ENCODE peak calls at places on chromosomes 1 and 21, in ten cellular contexts. K is neural progenitor cell; S is colonic mucosa; Z is fibroblast of the aortic adventitia; I is adrenal gland; W is esophagus muscularis mucosa; P is epithelial cell of esophagus; M is left ventricle myocardium inferior; T is cardiac muscle cell; U is CD8-positive, alpha-beta T cell. L is an unnamed sample.
A peak's percentile ranks its signal among the peaks of the same experiment; 100 is the strongest.

GRCh38 chr1:54318415-54318814 is 87.8 kb downstream of the SSBP3 start:
- DNase-seq in Z (no peak), P (no peak), W (no peak), K (no peak), M (no peak), S (no peak), U (no peak), I (no peak), T (no peak), L (no peak)

GRCh38 chr21:37986000-37986399 is 69.7 kb upstream of the KCNJ6 start:
- DNase-seq in Z (no peak), P (no peak), I (no peak), S (no peak), T (no peak), K (no peak), W (no peak), U (no peak), M (no peak), L (no peak)

GRCh38 chr21:32523463-32523862 is 61.9 kb downstream of the TCP10L start:
- DNase-seq in Z (no peak), S (no peak), T (no peak), K (no peak), W (no peak), P (no peak), U (no peak), I (no peak), M (no peak), L (no peak)

GRCh38 chr1:166327886-166328285 is 161.1 kb upstream of the FAM78B start:
- DNase-seq in W (no peak), T (no peak), Z (no peak), I (no peak), S (no peak), P (no peak), K (no peak), U (no peak), M (no peak), L (no peak)

GRCh38 chr1:221869759-221870158 is 127.9 kb upstream of the DUSP10 start:
- DNase-seq in K (no peak), W (no peak), T (peak; percentile 15), U (no peak), M (no peak), S (no peak), P (no peak), I (no peak), Z (peak; percentile 49), L (no peak)

GRCh38 chr1:11845641-11846335 is 1.8 kb downstream of the NPPA start:
- DNase-seq in W (no peak), S (no peak), I (no peak), U (no peak), Z (peak; percentile 40), P (peak; percentile 48), T (peak; percentile 45), K (peak; percentile 77), M (no peak), L (peak; percentile 49)

GRCh38 chr1:17335821-17336718 is 28.1 kb downstream of the PADI4 start:
- DNase-seq in T (peak; percentile 68), S (peak; percentile 78), M (peak; percentile 46), K (peak; percentile 86), I (peak; percentile 63), Z (peak; percentile 57), U (peak; percentile 51), W (no peak), P (peak; percentile 78), L (peak; percentile 23)

GRCh38 chr1:229378586-229379442 is 36.0 kb upstream of the CCSAP start:
- DNase-seq in K (peak; percentile 35), S (no peak), W (no peak), T (peak; percentile 10), Z (no peak), I (no peak), M (no peak), P (no peak), U (no peak), L (no peak)

GRCh38 chr1:113433177-113433576 is 42.9 kb downstream of the MAGI3 start:
- DNase-seq in U (no peak), T (no peak), P (no peak), K (no peak), I (no peak), M (no peak), Z (no peak), S (no peak), W (no peak), L (no peak)

GRCh38 chr1:16617101-16617727 is 3.9 kb upstream of the NBPF1 start:
- DNase-seq in U (no peak), Z (no peak), M (no peak), W (no peak), K (peak; percentile 83), I (no peak), S (peak; percentile 31), T (no peak), P (no peak), L (no peak)

GRCh38 chr1:19390901-19391595 is 78.9 kb downstream of the SLC66A1 start:
- DNase-seq in Z (peak; percentile 95), U (peak; percentile 46), S (peak; percentile 63), W (peak; percentile 95), T (peak; percentile 79), K (peak; percentile 54), M (peak; percentile 49), P (peak; percentile 44), I (peak; percentile 75), L (peak; percentile 90)

GRCh38 chr1:44326066-44326701 is 28.9 kb downstream of the ERI3 start:
- DNase-seq in Z (peak; percentile 53), S (no peak), M (no peak), T (peak; percentile 14), I (no peak), K (no peak), U (no peak), P (no peak), W (no peak), L (no peak)

GRCh38 chr1:189141056-189141455 is 1336.6 kb downstream of the BRINP3 start:
- DNase-seq in K (no peak), Z (no peak), P (peak; percentile 5), W (no peak), S (no peak), U (no peak), T (no peak), I (no peak), M (no peak), L (peak; percentile 36)

GRCh38 chr1:246907472-246907871 is 24.3 kb downstream of the AHCTF1 start:
- DNase-seq in S (peak; percentile 29), Z (peak; percentile 79), M (no peak), I (peak; percentile 39), K (peak; percentile 59), T (peak; percentile 79), P (peak; percentile 52), U (no peak), W (no peak), L (peak; percentile 49)

GRCh38 chr1:180623579-180624347 is 8.1 kb upstream of the XPR1 start:
- DNase-seq in M (no peak), I (no peak), K (peak; percentile 59), U (no peak), S (no peak), T (peak; percentile 61), W (no peak), Z (peak; percentile 44), P (peak; percentile 24), L (no peak)

GRCh38 chr1:174367892-174368291 is 79.9 kb upstream of the GPR52 start:
- DNase-seq in P (no peak), U (no peak), Z (no peak), T (no peak), S (no peak), I (no peak), K (no peak), M (peak; percentile 56), W (no peak), L (no peak)

GRCh38 chr1:58816072-58816746 is 32.4 kb upstream of the JUN start:
- DNase-seq in S (peak; percentile 93), I (peak; percentile 91), Z (peak; percentile 87), K (peak; percentile 84), P (peak; percentile 79), M (peak; percentile 93), U (peak; percentile 72), T (peak; percentile 92), W (peak; percentile 95), L (peak; percentile 60)

GRCh38 chr1:112058815-112059450 is 69.5 kb upstream of the KCND3 start:
- DNase-seq in P (peak; percentile 10), Z (no peak), U (no peak), T (no peak), M (no peak), W (no peak), S (no peak), K (peak; percentile 20), I (no peak), L (no peak)

GRCh38 chr1:62397301-62397700 is 39.5 kb upstream of the USP1 start:
- DNase-seq in S (no peak), I (no peak), K (no peak), W (no peak), P (peak; percentile 62), M (no peak), T (no peak), U (no peak), Z (no peak), L (no peak)
- H3K4me3 ChIP-seq in S (no peak overlapping the region), I (no peak overlapping the region), K (no peak overlapping the region), W (no peak overlapping the region), P (no peak overlapping the region), M (no peak overlapping the region), T (no peak overlapping the region), U (no peak overlapping the region), Z (no peak overlapping the region), L (no peak overlapping the region)

DNA sequence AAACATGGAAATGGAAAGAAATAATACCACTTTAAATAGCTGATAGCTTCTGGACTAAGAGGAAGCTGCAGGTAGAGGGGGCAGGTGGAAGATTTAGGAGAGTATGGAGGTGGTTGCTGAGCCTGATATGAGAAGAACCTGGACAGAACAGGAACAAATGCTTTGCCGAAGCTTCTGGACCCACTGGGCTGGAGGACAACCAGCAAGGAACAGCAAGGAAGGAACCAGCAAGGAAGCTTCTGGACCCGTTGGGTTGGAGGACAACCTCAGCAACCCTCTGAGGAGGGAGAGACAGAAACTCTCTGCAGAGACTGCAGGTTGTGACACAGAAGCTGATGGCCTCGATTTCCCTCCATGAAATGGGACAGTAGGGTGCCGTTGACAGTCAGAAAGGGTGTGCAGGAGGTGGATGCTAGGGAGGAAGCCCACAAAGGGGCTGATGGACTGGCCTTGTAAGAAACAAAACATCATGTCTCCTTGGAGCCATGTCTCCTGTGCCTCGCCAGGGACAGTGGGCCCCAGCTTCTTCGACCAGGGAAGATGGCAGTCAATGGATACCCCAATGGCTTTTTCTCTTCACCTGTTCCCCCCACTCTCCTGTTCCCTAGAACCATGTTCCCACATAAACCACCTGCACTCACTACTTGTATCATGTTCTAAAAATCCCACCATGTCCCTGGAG is 8.3 kb upstream of the WNT3A start:
- DNase-seq in Z (no peak), U (no peak), M (no peak), S (no peak), K (no peak), T (no peak), P (no peak), I (no peak), W (no peak), L (no peak)
- H3K4me3 ChIP-seq in Z (no peak overlapping the region), U (no peak overlapping the region), M (no peak overlapping the region), S (no peak overlapping the region), K (no peak overlapping the region), T (no peak overlapping the region), P (no peak overlapping the region), I (no peak overlapping the region), W (no peak overlapping the region), L (no peak overlapping the region)

GRCh38 chr1:22076346-22076745 is 23.8 kb downstream of the CDC42 start:
- DNase-seq in W (no peak), K (no peak), Z (no peak), I (no peak), M (no peak), P (peak; percentile 27), S (no peak), T (no peak), U (no peak), L (no peak)
- H3K4me3 ChIP-seq in W (no peak overlapping the region), K (no peak overlapping the region), Z (no peak overlapping the region), I (no peak overlapping the region), M (no peak overlapping the region), P (no peak overlapping the region), S (no peak overlapping the region), T (no peak overlapping the region), U (no peak overlapping the region), L (no peak overlapping the region)

GRCh38 chr1:150765229-150765976 is at the start of gene CTSS:
- DNase-seq in Z (peak; percentile 57), T (no peak), K (no peak), S (no peak), I (no peak), W (no peak), U (no peak), M (no peak), P (no peak), L (no peak)
- H3K4me3 ChIP-seq in Z (peak within 1 kb of the TSS; percentile 15), T (no peak within 1 kb of the TSS), K (no peak within 1 kb of the TSS), S (peak within 1 kb of the TSS; percentile 23), I (no peak within 1 kb of the TSS), W (peak within 1 kb of the TSS; percentile 38), U (peak within 1 kb of the TSS; percentile 47), M (peak within 1 kb of the TSS; percentile 55), P (no peak within 1 kb of the TSS), L (no peak within 1 kb of the TSS)

L was measured in Jurkat, Clone E6-1.